ENCODE peak calls at places on chromosomes 3 and 15, in seven cellular contexts. One of them, this sample, is unnamed.

GRCh38 chr3:104598848-104599501 is 767.7 kb upstream of the ALCAM start:
- DNase-seq in tibial artery: no peak
- DNase-seq in stimulated activated CD4-positive, alpha-beta T cell treated with anti-CD3 and anti-CD28 coated beads, Interleukin-2, amount 100 ng/mL, for 48 hours: no peak
- DNase-seq in T-cell: no peak
- DNase-seq in aorta: no peak
- DNase-seq in right cardiac atrium: no peak
- DNase-seq in naive thymus-derived CD8-positive, alpha-beta T cell: no peak
- DNase-seq in this sample: no peak

GRCh38 chr3:8817486-8817885 is 48.1 kb upstream of the OXTR start:
- DNase-seq in naive thymus-derived CD8-positive, alpha-beta T cell: no peak
- DNase-seq in aorta: no peak
- DNase-seq in tibial artery: no peak
- DNase-seq in stimulated activated CD4-positive, alpha-beta T cell treated with anti-CD3 and anti-CD28 coated beads, Interleukin-2, amount 100 ng/mL, for 48 hours: no peak
- DNase-seq in T-cell: no peak
- DNase-seq in right cardiac atrium: no peak
- DNase-seq in this sample: no peak

GRCh38 chr3:149376728-149377407 is 581 bp downstream of the TM4SF1 start:
- DNase-seq in stimulated activated CD4-positive, alpha-beta T cell treated with anti-CD3 and anti-CD28 coated beads, Interleukin-2, amount 100 ng/mL, for 48 hours: no peak
- DNase-seq in T-cell: no peak
- DNase-seq in right cardiac atrium: no peak
- DNase-seq in tibial artery: no peak
- DNase-seq in naive thymus-derived CD8-positive, alpha-beta T cell: no peak
- DNase-seq in aorta: no peak
- DNase-seq in this sample: no peak

GRCh38 chr3:77456881-77457280 is 417.0 kb downstream of the ROBO2 start:
- DNase-seq in naive thymus-derived CD8-positive, alpha-beta T cell: no peak
- DNase-seq in tibial artery: no peak
- DNase-seq in stimulated activated CD4-positive, alpha-beta T cell treated with anti-CD3 and anti-CD28 coated beads, Interleukin-2, amount 100 ng/mL, for 48 hours: no peak
- DNase-seq in aorta: no peak
- DNase-seq in right cardiac atrium: no peak
- DNase-seq in T-cell: no peak
- DNase-seq in this sample: no peak

GRCh38 chr3:125003369-125003853 is 52.4 kb downstream of the HEG1 start:
- DNase-seq in stimulated activated CD4-positive, alpha-beta T cell treated with anti-CD3 and anti-CD28 coated beads, Interleukin-2, amount 100 ng/mL, for 48 hours: no peak
- DNase-seq in naive thymus-derived CD8-positive, alpha-beta T cell: no peak
- DNase-seq in right cardiac atrium: peak
- DNase-seq in tibial artery: peak
- DNase-seq in aorta: no peak
- DNase-seq in T-cell: no peak
- DNase-seq in this sample: no peak

GRCh38 chr3:130905551-130905950 is 11.7 kb downstream of the ATP2C1 start:
- DNase-seq in naive thymus-derived CD8-positive, alpha-beta T cell: no peak
- DNase-seq in right cardiac atrium: no peak
- DNase-seq in aorta: no peak
- DNase-seq in T-cell: no peak
- DNase-seq in stimulated activated CD4-positive, alpha-beta T cell treated with anti-CD3 and anti-CD28 coated beads, Interleukin-2, amount 100 ng/mL, for 48 hours: no peak
- DNase-seq in tibial artery: no peak
- DNase-seq in this sample: no peak

GRCh38 chr3:165852150-165852549 is 14.9 kb upstream of the BCHE start:
- DNase-seq in aorta: no peak
- DNase-seq in right cardiac atrium: no peak
- DNase-seq in naive thymus-derived CD8-positive, alpha-beta T cell: no peak
- DNase-seq in tibial artery: no peak
- DNase-seq in T-cell: no peak
- DNase-seq in stimulated activated CD4-positive, alpha-beta T cell treated with anti-CD3 and anti-CD28 coated beads, Interleukin-2, amount 100 ng/mL, for 48 hours: no peak
- DNase-seq in this sample: no peak

GRCh38 chr15:86162172-86162591 is 82.5 kb downstream of the AGBL1 start:
- DNase-seq in T-cell: no peak
- DNase-seq in aorta: no peak
- DNase-seq in stimulated activated CD4-positive, alpha-beta T cell treated with anti-CD3 and anti-CD28 coated beads, Interleukin-2, amount 100 ng/mL, for 48 hours: no peak
- DNase-seq in right cardiac atrium: peak
- DNase-seq in naive thymus-derived CD8-positive, alpha-beta T cell: no peak
- DNase-seq in tibial artery: no peak
- DNase-seq in this sample: no peak

GRCh38 chr3:52272831-52273230 is 5.6 kb downstream of the WDR82 start:
- DNase-seq in tibial artery: no peak
- DNase-seq in aorta: no peak
- DNase-seq in naive thymus-derived CD8-positive, alpha-beta T cell: no peak
- DNase-seq in T-cell: no peak
- DNase-seq in stimulated activated CD4-positive, alpha-beta T cell treated with anti-CD3 and anti-CD28 coated beads, Interleukin-2, amount 100 ng/mL, for 48 hours: no peak
- DNase-seq in right cardiac atrium: no peak
- DNase-seq in this sample: no peak

GRCh38 chr3:118501152-118501551 is 533.5 kb downstream of the IGSF11 start:
- DNase-seq in stimulated activated CD4-positive, alpha-beta T cell treated with anti-CD3 and anti-CD28 coated beads, Interleukin-2, amount 100 ng/mL, for 48 hours: no peak
- DNase-seq in right cardiac atrium: peak
- DNase-seq in T-cell: no peak
- DNase-seq in aorta: no peak
- DNase-seq in tibial artery: no peak
- DNase-seq in naive thymus-derived CD8-positive, alpha-beta T cell: no peak
- DNase-seq in this sample: no peak

GRCh38 chr3:123084738-123085237 is 18.0 kb downstream of the PDIA5 start:
- DNase-seq in aorta: peak
- DNase-seq in tibial artery: no peak
- DNase-seq in T-cell: no peak
- DNase-seq in naive thymus-derived CD8-positive, alpha-beta T cell: no peak
- DNase-seq in stimulated activated CD4-positive, alpha-beta T cell treated with anti-CD3 and anti-CD28 coated beads, Interleukin-2, amount 100 ng/mL, for 48 hours: no peak
- DNase-seq in right cardiac atrium: peak
- DNase-seq in this sample: peak

GRCh38 chr3:167166594-167167253 is 213.4 kb downstream of the ZBBX start:
- DNase-seq in right cardiac atrium: peak
- DNase-seq in naive thymus-derived CD8-positive, alpha-beta T cell: no peak
- DNase-seq in stimulated activated CD4-positive, alpha-beta T cell treated with anti-CD3 and anti-CD28 coated beads, Interleukin-2, amount 100 ng/mL, for 48 hours: no peak
- DNase-seq in aorta: peak
- DNase-seq in tibial artery: no peak
- DNase-seq in T-cell: no peak
- DNase-seq in this sample: no peak

GRCh38 chr3:57093489-57093888 is 33.0 kb downstream of the SPATA12 start:
- DNase-seq in right cardiac atrium: no peak
- DNase-seq in stimulated activated CD4-positive, alpha-beta T cell treated with anti-CD3 and anti-CD28 coated beads, Interleukin-2, amount 100 ng/mL, for 48 hours: no peak
- DNase-seq in T-cell: no peak
- DNase-seq in aorta: no peak
- DNase-seq in tibial artery: no peak
- DNase-seq in naive thymus-derived CD8-positive, alpha-beta T cell: no peak
- DNase-seq in this sample: no peak

GRCh38 chr15:82298520-82298919 is 35.9 kb downstream of the SAXO2 start:
- DNase-seq in T-cell: peak
- DNase-seq in tibial artery: no peak
- DNase-seq in naive thymus-derived CD8-positive, alpha-beta T cell: peak
- DNase-seq in right cardiac atrium: no peak
- DNase-seq in aorta: no peak
- DNase-seq in stimulated activated CD4-positive, alpha-beta T cell treated with anti-CD3 and anti-CD28 coated beads, Interleukin-2, amount 100 ng/mL, for 48 hours: peak
- DNase-seq in this sample: no peak

GRCh38 chr3:149813367-149814281 is 609 bp downstream of the RNF13 start:
- DNase-seq in aorta: peak
- DNase-seq in stimulated activated CD4-positive, alpha-beta T cell treated with anti-CD3 and anti-CD28 coated beads, Interleukin-2, amount 100 ng/mL, for 48 hours: peak
- DNase-seq in naive thymus-derived CD8-positive, alpha-beta T cell: no peak
- DNase-seq in right cardiac atrium: peak
- DNase-seq in T-cell: peak
- DNase-seq in tibial artery: peak
- DNase-seq in this sample: peak

GRCh38 chr3:71063768-71064287 is 519.7 kb downstream of the FOXP1 start:
- DNase-seq in stimulated activated CD4-positive, alpha-beta T cell treated with anti-CD3 and anti-CD28 coated beads, Interleukin-2, amount 100 ng/mL, for 48 hours: peak
- DNase-seq in tibial artery: no peak
- DNase-seq in naive thymus-derived CD8-positive, alpha-beta T cell: no peak
- DNase-seq in aorta: no peak
- DNase-seq in T-cell: peak
- DNase-seq in right cardiac atrium: peak
- DNase-seq in this sample: peak

GRCh38 chr15:35696767-35697231 is 150.8 kb upstream of the DPH6 start:
- DNase-seq in right cardiac atrium: no peak
- DNase-seq in naive thymus-derived CD8-positive, alpha-beta T cell: no peak
- DNase-seq in aorta: no peak
- DNase-seq in stimulated activated CD4-positive, alpha-beta T cell treated with anti-CD3 and anti-CD28 coated beads, Interleukin-2, amount 100 ng/mL, for 48 hours: no peak
- DNase-seq in tibial artery: no peak
- DNase-seq in T-cell: no peak
- DNase-seq in this sample: peak

GRCh38 chr3:126064627-126065258 is 19.2 kb downstream of the SLC41A3 start:
- DNase-seq in naive thymus-derived CD8-positive, alpha-beta T cell: no peak
- DNase-seq in tibial artery: no peak
- DNase-seq in right cardiac atrium: peak
- DNase-seq in stimulated activated CD4-positive, alpha-beta T cell treated with anti-CD3 and anti-CD28 coated beads, Interleukin-2, amount 100 ng/mL, for 48 hours: no peak
- DNase-seq in aorta: no peak
- DNase-seq in T-cell: no peak
- DNase-seq in this sample: no peak

GRCh38 chr15:68543546-68544008 is 35.2 kb upstream of the CORO2B start:
- DNase-seq in stimulated activated CD4-positive, alpha-beta T cell treated with anti-CD3 and anti-CD28 coated beads, Interleukin-2, amount 100 ng/mL, for 48 hours: no peak
- DNase-seq in aorta: peak
- DNase-seq in naive thymus-derived CD8-positive, alpha-beta T cell: no peak
- DNase-seq in tibial artery: no peak
- DNase-seq in right cardiac atrium: peak
- DNase-seq in T-cell: no peak
- DNase-seq in this sample: peak

GRCh38 chr3:127746400-127747057 is 73.8 kb downstream of the ABTB1 start:
- DNase-seq in naive thymus-derived CD8-positive, alpha-beta T cell: no peak
- DNase-seq in right cardiac atrium: peak
- DNase-seq in T-cell: no peak
- DNase-seq in tibial artery: no peak
- DNase-seq in aorta: no peak
- DNase-seq in stimulated activated CD4-positive, alpha-beta T cell treated with anti-CD3 and anti-CD28 coated beads, Interleukin-2, amount 100 ng/mL, for 48 hours: no peak
- DNase-seq in this sample: no peak

GRCh38 chr15:87671289-87671688 is 585.2 kb downstream of the NTRK3 start:
- DNase-seq in tibial artery: no peak
- DNase-seq in naive thymus-derived CD8-positive, alpha-beta T cell: no peak
- DNase-seq in T-cell: no peak
- DNase-seq in aorta: no peak
- DNase-seq in stimulated activated CD4-positive, alpha-beta T cell treated with anti-CD3 and anti-CD28 coated beads, Interleukin-2, amount 100 ng/mL, for 48 hours: no peak
- DNase-seq in right cardiac atrium: no peak
- DNase-seq in this sample: no peak

GRCh38 chr3:120506828-120507774 is 56.3 kb upstream of the FSTL1 start:
- DNase-seq in naive thymus-derived CD8-positive, alpha-beta T cell: no peak
- DNase-seq in stimulated activated CD4-positive, alpha-beta T cell treated with anti-CD3 and anti-CD28 coated beads, Interleukin-2, amount 100 ng/mL, for 48 hours: no peak
- DNase-seq in tibial artery: peak
- DNase-seq in right cardiac atrium: no peak
- DNase-seq in T-cell: no peak
- DNase-seq in aorta: no peak
- DNase-seq in this sample: peak

GRCh38 chr15:74855857-74856256 is 12.9 kb upstream of the ULK3 start:
- DNase-seq in T-cell: no peak
- DNase-seq in stimulated activated CD4-positive, alpha-beta T cell treated with anti-CD3 and anti-CD28 coated beads, Interleukin-2, amount 100 ng/mL, for 48 hours: no peak
- DNase-seq in aorta: no peak
- DNase-seq in tibial artery: no peak
- DNase-seq in right cardiac atrium: no peak
- DNase-seq in naive thymus-derived CD8-positive, alpha-beta T cell: no peak
- DNase-seq in this sample: no peak

GRCh38 chr3:137998643-137999042 is 11.3 kb upstream of the CLDN18 start:
- DNase-seq in right cardiac atrium: no peak
- DNase-seq in aorta: no peak
- DNase-seq in T-cell: no peak
- DNase-seq in naive thymus-derived CD8-positive, alpha-beta T cell: no peak
- DNase-seq in tibial artery: no peak
- DNase-seq in stimulated activated CD4-positive, alpha-beta T cell treated with anti-CD3 and anti-CD28 coated beads, Interleukin-2, amount 100 ng/mL, for 48 hours: no peak
- DNase-seq in this sample: no peak

GRCh38 chr3:97917813-97918536 is 54.3 kb downstream of the RIOX2 start:
- DNase-seq in tibial artery: no peak
- DNase-seq in right cardiac atrium: no peak
- DNase-seq in aorta: no peak
- DNase-seq in T-cell: no peak
- DNase-seq in stimulated activated CD4-positive, alpha-beta T cell treated with anti-CD3 and anti-CD28 coated beads, Interleukin-2, amount 100 ng/mL, for 48 hours: no peak
- DNase-seq in naive thymus-derived CD8-positive, alpha-beta T cell: no peak
- DNase-seq in this sample: no peak

GRCh38 chr3:43870110-43870509 is 179.4 kb downstream of the ABHD5 start:
- DNase-seq in naive thymus-derived CD8-positive, alpha-beta T cell: no peak
- DNase-seq in tibial artery: no peak
- DNase-seq in right cardiac atrium: no peak
- DNase-seq in stimulated activated CD4-positive, alpha-beta T cell treated with anti-CD3 and anti-CD28 coated beads, Interleukin-2, amount 100 ng/mL, for 48 hours: no peak
- DNase-seq in aorta: peak
- DNase-seq in T-cell: no peak
- DNase-seq in this sample: peak